ENCODE peak calls at places on chromosomes 13 and 19, in six cellular contexts. L is ovary, F is K562, V is mesendoderm, N is bronchial epithelial cell, Y is fibroblast of lung. K is an unnamed sample.

GRCh38 chr13:109584844-109585361 is 201.5 kb downstream of the IRS2 start:
- DNase-seq in L (no peak), F (no peak), V (peak; percentile 76), N (no peak), Y (no peak), K (no peak)

GRCh38 chr13:76293346-76293745 is 592.9 kb downstream of the KCTD12 start:
- DNase-seq in L (no peak), F (no peak), V (no peak), N (peak; percentile 87), Y (peak; percentile 72), K (no peak)

GRCh38 chr19:788821-789472 is 8.3 kb upstream of the PTBP1 start:
- DNase-seq in L (no peak), F (peak; percentile 54), V (peak; percentile 77), N (no peak), Y (peak; percentile 31), K (peak; percentile 68)

GRCh38 chr19:4278926-4279529 is at the start of gene SHD:
- DNase-seq in L (no peak), F (peak; percentile 67), V (peak; percentile 33), N (no peak), Y (no peak), K (peak; percentile 94)

GRCh38 chr19:45446944-45447343 is 20.9 kb upstream of the FOSB start:
- DNase-seq in L (no peak), F (no peak), V (no peak), N (peak; percentile 99), Y (no peak), K (no peak)

GRCh38 chr19:23810496-23810895 is 51.8 kb upstream of the ZNF681 start:
- DNase-seq in L (no peak), F (no peak), V (peak; percentile 39), N (no peak), Y (no peak), K (no peak)

GRCh38 chr13:52010890-52011689 is at the start of gene ATP7B:
- DNase-seq in L (no peak), F (peak; percentile 32), V (peak; percentile 63), N (no peak), Y (no peak), K (peak; percentile 86)

GRCh38 chr13:113882266-113882627 is 18.4 kb upstream of the GAS6 start:
- DNase-seq in L (no peak), F (no peak), V (no peak), N (no peak), Y (no peak), K (no peak)

GRCh38 chr19:49590971-49591730 is at the start of gene PRR12:
- DNase-seq in L (peak; percentile 74), F (peak; percentile 87), V (peak; percentile 85), N (peak; percentile 59), Y (peak; percentile 72), K (peak; percentile 96)

GRCh38 chr13:78978381-78978998 is 319.5 kb upstream of the OBI1 start:
- DNase-seq in L (no peak), F (peak; percentile 29), V (peak; percentile 60), N (peak; percentile 65), Y (peak; percentile 75), K (peak; percentile 10)

GRCh38 chr13:107284168-107284567 is 716.2 kb upstream of the ARGLU1 start:
- DNase-seq in L (no peak), F (no peak), V (no peak), N (peak; percentile 68), Y (peak; percentile 45), K (no peak)

GRCh38 chr19:48290341-48290922 is 20.6 kb downstream of the ZNF114 start:
- DNase-seq in L (no peak), F (peak; percentile 61), V (peak; percentile 96), N (peak; percentile 30), Y (peak; percentile 26), K (peak; percentile 92)
- H3K4me3 ChIP-seq in L (peak overlapping the region; percentile 43), F (peak overlapping the region; percentile 30), V (no peak overlapping the region), N (no peak overlapping the region), Y (peak overlapping the region; percentile 35), K (peak overlapping the region; percentile 55)

GRCh38 chr19:53910170-53910518 is 1.1 kb downstream of the CACNG7 start:
- DNase-seq in L (no peak), F (no peak), V (peak; percentile 70), N (no peak), Y (no peak), K (peak; percentile 87)
- H3K4me3 ChIP-seq in L (no peak overlapping the region), F (no peak overlapping the region), V (peak overlapping the region; percentile 76), N (no peak overlapping the region), Y (no peak overlapping the region), K (peak overlapping the region; percentile 66)

DNA sequence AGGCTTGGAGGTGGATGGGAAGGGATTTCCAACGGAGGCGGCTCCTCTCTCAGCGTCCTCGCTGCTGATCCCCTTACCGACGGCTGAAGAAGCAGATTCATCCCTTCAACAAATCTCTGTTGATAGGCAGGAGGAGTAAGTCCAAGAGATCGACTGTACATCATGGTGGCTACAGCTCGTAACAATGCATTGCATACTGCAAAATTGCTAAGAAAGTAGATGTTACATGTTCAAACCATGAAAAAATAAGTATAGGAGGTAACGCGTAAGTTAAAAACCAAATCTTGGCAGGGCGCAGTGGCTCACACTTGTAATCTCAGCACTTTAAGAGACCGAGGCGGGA is 468 bp upstream of the SLC39A3 start:
- DNase-seq in L (no peak), F (no peak), V (no peak), N (no peak), Y (no peak), K (no peak)
- H3K4me3 ChIP-seq in L (no peak overlapping the region), F (peak overlapping the region; percentile 99), V (no peak overlapping the region), N (no peak overlapping the region), Y (no peak overlapping the region), K (no peak overlapping the region)

DNA sequence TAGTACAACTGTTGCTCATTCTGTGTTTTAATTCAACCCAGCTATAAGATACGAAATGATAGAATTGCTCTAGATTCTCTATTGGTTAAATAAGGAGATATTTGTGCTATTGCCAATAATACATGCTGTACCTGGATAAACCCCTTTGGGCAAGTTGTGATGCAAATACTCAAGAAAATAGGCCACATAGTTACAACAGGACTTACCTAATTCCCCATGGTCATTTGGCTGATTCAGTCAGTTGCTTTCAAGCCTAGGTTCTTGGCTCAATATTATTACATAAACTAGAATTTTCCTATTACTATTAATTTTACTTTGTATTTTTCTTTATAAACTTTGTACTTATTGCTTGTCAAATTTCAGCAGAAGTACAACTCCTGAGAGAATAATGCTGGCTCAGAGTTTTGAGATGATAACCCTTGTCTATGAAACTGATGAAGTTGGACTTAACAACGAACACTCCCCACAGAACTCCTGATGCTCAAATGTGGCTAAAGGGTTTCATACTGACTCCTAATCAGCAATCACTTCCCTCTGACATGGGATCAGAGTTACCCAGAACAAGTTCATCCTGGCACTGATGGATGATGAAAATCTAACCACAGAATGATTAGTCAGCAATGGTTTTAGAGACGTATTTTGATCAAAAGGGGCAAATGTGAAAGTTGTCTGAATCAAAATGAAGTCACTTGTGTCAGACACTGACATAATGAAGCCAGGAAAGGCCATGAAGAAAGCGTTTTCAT is 221.1 kb downstream of the ITGBL1 start:
- DNase-seq in L (no peak), F (no peak), V (no peak), N (peak; percentile 17), Y (no peak), K (no peak)
- H3K4me3 ChIP-seq in L (no peak overlapping the region), F (no peak overlapping the region), V (no peak overlapping the region), N (no peak overlapping the region), Y (no peak overlapping the region), K (no peak overlapping the region)

GRCh38 chr13:43359536-43359935 is 336.1 kb downstream of the DNAJC15 start:
- DNase-seq in L (no peak), F (no peak), V (no peak), N (no peak), Y (no peak), K (no peak)
- H3K4me3 ChIP-seq in L (no peak overlapping the region), F (no peak overlapping the region), V (no peak overlapping the region), N (no peak overlapping the region), Y (no peak overlapping the region), K (no peak overlapping the region)

DNA sequence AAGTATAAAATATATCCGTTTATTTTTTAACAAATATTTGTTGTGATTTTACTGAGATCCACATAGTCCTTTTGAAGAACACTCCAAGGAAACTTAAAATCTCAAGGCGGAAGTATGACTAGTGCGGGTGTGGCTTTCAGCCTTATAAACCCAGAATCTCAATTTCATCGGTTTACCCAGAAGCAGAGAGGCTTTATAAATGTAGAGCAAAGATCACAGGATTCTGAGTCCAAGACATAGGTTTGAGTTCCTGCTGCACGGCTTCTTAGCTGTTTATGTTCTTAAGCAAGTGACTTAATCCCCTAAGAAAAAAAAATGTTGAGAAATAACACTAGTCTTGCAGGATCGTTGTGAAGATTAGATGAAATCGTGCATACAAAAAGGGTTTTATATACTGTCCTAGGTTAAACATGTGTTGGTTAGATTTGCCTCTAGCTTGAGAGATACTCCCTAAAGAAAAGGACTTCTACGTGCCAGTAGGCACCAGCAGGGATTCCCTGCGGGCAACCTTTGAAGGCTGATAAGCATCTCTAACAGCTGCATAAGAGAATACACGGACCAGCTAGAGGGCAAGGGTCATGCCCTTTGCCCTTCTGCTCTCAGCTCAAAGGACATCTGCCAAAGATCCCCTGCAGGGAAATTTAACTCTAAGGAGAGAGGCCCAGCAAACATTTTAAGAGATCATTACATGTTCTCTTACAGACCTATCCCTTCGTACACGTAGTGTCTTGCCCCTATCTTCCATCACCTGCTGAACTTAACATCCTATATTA is 130.4 kb upstream of the MIR17HG start:
- DNase-seq in L (no peak), F (no peak), V (peak; percentile 75), N (no peak), Y (peak; percentile 1), K (peak; percentile 18)
- H3K4me3 ChIP-seq in L (no peak overlapping the region), F (no peak overlapping the region), V (no peak overlapping the region), N (no peak overlapping the region), Y (no peak overlapping the region), K (no peak overlapping the region)

DNA sequence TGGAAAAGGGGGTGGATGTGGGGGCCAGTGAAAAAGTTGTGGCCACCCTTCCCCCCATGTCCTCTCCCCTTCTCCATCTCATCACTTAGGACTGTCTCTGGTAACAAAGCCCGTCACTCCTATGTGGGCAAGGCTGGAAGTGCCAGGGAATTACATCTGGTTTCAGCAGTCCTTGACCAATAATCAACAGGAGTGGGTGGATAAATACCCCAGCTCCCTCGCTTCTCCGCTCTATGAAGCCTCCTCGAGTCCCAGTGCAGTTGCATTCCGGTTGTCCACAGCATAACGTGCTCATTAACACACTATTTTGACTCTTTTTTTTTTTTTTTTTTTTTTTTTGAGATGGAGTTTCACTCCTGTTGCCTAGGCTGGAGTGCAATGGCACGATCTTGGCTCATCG is 31.5 kb downstream of the MYO1F start:
- DNase-seq in L (no peak), F (no peak), V (no peak), N (no peak), Y (no peak), K (no peak)
- H3K4me3 ChIP-seq in L (no peak overlapping the region), F (no peak overlapping the region), V (no peak overlapping the region), N (no peak overlapping the region), Y (no peak overlapping the region), K (no peak overlapping the region)

GRCh38 chr13:38826182-38826813 is 139.4 kb downstream of the FREM2 start:
- DNase-seq in L (no peak), F (no peak), V (peak; percentile 16), N (peak; percentile 32), Y (no peak), K (no peak)
- H3K4me3 ChIP-seq in L (no peak overlapping the region), F (no peak overlapping the region), V (no peak overlapping the region), N (no peak overlapping the region), Y (no peak overlapping the region), K (no peak overlapping the region)